ENCODE peak calls at places on chromosomes 11 and 22, in four cellular contexts. Y is heart right ventricle; T is gastroesophageal sphincter; N is activated T-cell treated with anti-CD3 and anti-CD28 coated beads, Interleukin-2, amount 50 U/mL, for 72 hours. A is an unnamed sample.
A peak's percentile ranks its signal among the peaks of the same experiment; 100 is the strongest.

GRCh38 chr11:67436459-67437081 is 912 bp downstream of the PTPRCAP start:
- ATAC-seq in Y (no peak), T (no peak), N (peak; percentile 31), A (peak; percentile 12)

GRCh38 chr11:67271548-67272284 is 5.4 kb downstream of the GRK2 start:
- ATAC-seq in Y (no peak), T (no peak), N (peak; percentile 38), A (no peak)

GRCh38 chr11:118216621-118217526 is 7.9 kb downstream of the JAML start:
- ATAC-seq in Y (no peak), T (no peak), N (peak; percentile 80), A (no peak)

GRCh38 chr22:38262051-38262795 is 10.6 kb downstream of the TMEM184B start:
- ATAC-seq in Y (peak; percentile 32), T (peak; percentile 26), N (peak; percentile 69), A (peak; percentile 84)

GRCh38 chr11:60870733-60871377 is 3.5 kb downstream of the ZP1 start:
- ATAC-seq in Y (no peak), T (no peak), N (peak; percentile 14), A (no peak)

GRCh38 chr22:37636186-37636948 is 3.1 kb upstream of the SH3BP1 start:
- ATAC-seq in Y (no peak), T (no peak), N (no peak), A (no peak)

GRCh38 chr22:37340331-37341262 is 58.3 kb downstream of the CYTH4 start:
- ATAC-seq in Y (no peak), T (no peak), N (no peak), A (no peak)

GRCh38 chr22:50719814-50720300 is 18.1 kb upstream of the ACR start:
- ATAC-seq in Y (no peak), T (no peak), N (no peak), A (no peak)

GRCh38 chr11:73019996-73020395 is 122.1 kb downstream of the FCHSD2 start:
- ATAC-seq in Y (no peak), T (no peak), N (no peak), A (no peak)

GRCh38 chr11:128898580-128899344 is 7.6 kb downstream of the KCNJ5 start:
- ATAC-seq in Y (no peak), T (no peak), N (no peak), A (peak; percentile 48)

GRCh38 chr22:24066872-24067271 is 55.8 kb downstream of the CABIN1 start:
- ATAC-seq in Y (no peak), T (no peak), N (no peak), A (no peak)

GRCh38 chr11:67266424-67267187 is at the start of gene GRK2:
- ATAC-seq in Y (no peak), T (peak; percentile 56), N (peak; percentile 14), A (no peak)

GRCh38 chr11:2314525-2315394 is 12.9 kb downstream of the TSPAN32 start:
- ATAC-seq in Y (peak; percentile 78), T (peak; percentile 88), N (no peak), A (no peak)

GRCh38 chr22:31087744-31088215 is 6.7 kb downstream of the SMTN start:
- ATAC-seq in Y (no peak), T (no peak), N (no peak), A (no peak)

A was measured in esophagus mucosa.